ENCODE peak calls at places on chromosomes 5 and 9, in five cellular contexts. One of them, this sample, is unnamed.

GRCh38 chr5:180070726-180071417 is 687 bp downstream of the RNF130 start:
- DNase-seq in astrocyte: peak; percentile 55
- DNase-seq in prostate gland: peak; percentile 37
- DNase-seq in HCT116: no peak
- DNase-seq in heart right ventricle: peak; percentile 61
- DNase-seq in this sample: no peak

GRCh38 chr5:83473344-83474169 is 2.0 kb downstream of the VCAN start:
- DNase-seq in astrocyte: peak; percentile 97
- DNase-seq in heart right ventricle: peak; percentile 84
- DNase-seq in prostate gland: peak; percentile 65
- DNase-seq in HCT116: peak; percentile 86
- DNase-seq in this sample: peak; percentile 26

GRCh38 chr9:77897292-77897691 is 134.3 kb downstream of the GNAQ start:
- DNase-seq in astrocyte: no peak
- DNase-seq in HCT116: no peak
- DNase-seq in heart right ventricle: no peak
- DNase-seq in prostate gland: no peak
- DNase-seq in this sample: no peak

GRCh38 chr9:85038824-85039540 is 369.5 kb downstream of the NTRK2 start:
- DNase-seq in astrocyte: peak; percentile 73
- DNase-seq in prostate gland: no peak
- DNase-seq in heart right ventricle: no peak
- DNase-seq in HCT116: no peak
- DNase-seq in this sample: no peak

GRCh38 chr5:143187495-143187894 is 216.0 kb downstream of the NR3C1 start:
- DNase-seq in heart right ventricle: no peak
- DNase-seq in astrocyte: no peak
- DNase-seq in HCT116: no peak
- DNase-seq in prostate gland: no peak
- DNase-seq in this sample: no peak

GRCh38 chr5:68839019-68839552 is 254.7 kb upstream of the SLC30A5 start:
- DNase-seq in HCT116: no peak
- DNase-seq in prostate gland: peak; percentile 26
- DNase-seq in astrocyte: no peak
- DNase-seq in heart right ventricle: no peak
- DNase-seq in this sample: no peak

GRCh38 chr5:15334551-15335302 is 165.3 kb upstream of the FBXL7 start:
- DNase-seq in prostate gland: no peak
- DNase-seq in HCT116: no peak
- DNase-seq in heart right ventricle: no peak
- DNase-seq in astrocyte: no peak
- DNase-seq in this sample: no peak

GRCh38 chr5:43400082-43400481 is 12.1 kb downstream of the CCL28 start:
- DNase-seq in prostate gland: no peak
- DNase-seq in heart right ventricle: no peak
- DNase-seq in astrocyte: peak; percentile 8
- DNase-seq in HCT116: no peak
- DNase-seq in this sample: no peak

GRCh38 chr9:133275105-133276000 is at the start of gene ABO:
- DNase-seq in HCT116: no peak
- DNase-seq in astrocyte: no peak
- DNase-seq in prostate gland: no peak
- DNase-seq in heart right ventricle: peak; percentile 48
- DNase-seq in this sample: no peak

GRCh38 chr5:150637245-150638052 is 3.0 kb upstream of the SYNPO start:
- DNase-seq in astrocyte: peak; percentile 95
- DNase-seq in HCT116: no peak
- DNase-seq in heart right ventricle: no peak
- DNase-seq in prostate gland: no peak
- DNase-seq in this sample: no peak

GRCh38 chr9:115913666-115914065 is 239.9 kb upstream of the PAPPA start:
- DNase-seq in HCT116: no peak
- DNase-seq in prostate gland: no peak
- DNase-seq in heart right ventricle: no peak
- DNase-seq in astrocyte: peak; percentile 52
- DNase-seq in this sample: no peak

GRCh38 chr5:66595877-66596790 is at the start of gene MAST4:
- DNase-seq in HCT116: peak; percentile 16
- DNase-seq in heart right ventricle: peak; percentile 93
- DNase-seq in prostate gland: peak; percentile 95
- DNase-seq in astrocyte: peak; percentile 85
- DNase-seq in this sample: peak; percentile 57

GRCh38 chr5:66602621-66603020 is 6.4 kb downstream of the MAST4 start:
- DNase-seq in astrocyte: no peak
- DNase-seq in HCT116: no peak
- DNase-seq in heart right ventricle: no peak
- DNase-seq in prostate gland: no peak
- DNase-seq in this sample: no peak

DNA sequence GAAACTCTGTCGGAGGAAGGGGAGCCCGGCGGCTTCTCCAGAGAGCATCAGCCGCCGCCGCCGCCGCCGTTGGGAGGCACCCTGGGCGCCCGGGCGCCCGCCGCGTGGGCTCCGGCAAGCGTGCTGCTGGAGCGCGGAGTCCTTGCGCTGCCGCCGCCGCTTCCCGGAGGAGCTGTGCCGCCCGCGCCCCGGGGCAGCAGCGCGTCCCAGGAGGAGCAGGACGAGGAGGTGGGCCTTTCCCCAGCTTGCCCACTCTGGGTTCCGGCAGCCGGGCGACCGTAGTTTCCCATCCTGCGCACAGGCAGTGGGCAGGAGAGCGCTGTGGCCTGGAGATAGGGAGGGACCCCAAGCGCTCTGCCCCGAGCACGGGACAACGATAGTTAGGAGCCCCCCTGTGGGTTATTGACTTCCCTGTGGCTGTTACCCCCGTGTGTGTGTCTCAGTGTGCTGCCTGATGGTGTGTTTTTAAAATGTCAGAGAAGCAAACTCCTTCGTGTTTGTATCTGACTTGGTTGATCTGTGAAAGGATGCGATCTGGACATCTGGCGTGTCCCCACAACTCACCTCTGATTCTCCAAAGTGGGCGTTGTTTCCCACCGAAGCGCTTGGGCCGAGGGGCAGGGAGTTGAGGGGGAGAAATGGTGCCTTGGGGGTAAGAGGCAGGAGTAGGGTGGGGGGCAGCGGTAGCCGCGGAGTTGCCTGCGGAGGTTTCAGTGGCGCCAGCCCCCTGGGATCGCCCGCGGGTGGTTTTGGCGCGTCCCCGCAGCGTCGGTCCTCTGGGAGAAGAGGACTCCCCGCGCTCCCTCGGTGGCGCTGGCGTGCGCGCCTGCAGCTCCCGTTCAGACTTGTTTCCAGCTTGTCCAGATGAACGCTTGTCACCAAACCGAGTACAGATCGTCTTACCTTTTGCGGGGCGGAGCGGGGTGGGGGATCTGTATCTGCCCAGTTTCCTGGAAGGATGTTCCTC is 881 bp downstream of the MAST4 start:
- DNase-seq in HCT116: no peak
- DNase-seq in heart right ventricle: peak; percentile 67
- DNase-seq in astrocyte: peak; percentile 25
- DNase-seq in prostate gland: peak; percentile 93
- DNase-seq in this sample: no peak
- H3K4me3 ChIP-seq in HCT116: no peak overlapping the region
- H3K4me3 ChIP-seq in heart right ventricle: peak overlapping the region; percentile 72
- H3K4me3 ChIP-seq in astrocyte: peak overlapping the region; percentile 66
- H3K4me3 ChIP-seq in prostate gland: peak overlapping the region; percentile 76
- H3K4me3 ChIP-seq in this sample: peak overlapping the region; percentile 80

GRCh38 chr9:137682431-137682991 is 63.7 kb downstream of the EHMT1 start:
- DNase-seq in heart right ventricle: no peak
- DNase-seq in HCT116: no peak
- DNase-seq in prostate gland: no peak
- DNase-seq in astrocyte: no peak
- DNase-seq in this sample: no peak
- TF ChIP-seq CTCF in heart right ventricle: no peak
- TF ChIP-seq CTCF in HCT116: no peak
- TF ChIP-seq CTCF in prostate gland: no peak
- TF ChIP-seq CTCF in astrocyte: no peak
- TF ChIP-seq CTCF in this sample: no peak

GRCh38 chr5:139759219-139759721 is 36.3 kb upstream of the PSD2 start:
- DNase-seq in prostate gland: no peak
- DNase-seq in astrocyte: no peak
- DNase-seq in HCT116: no peak
- DNase-seq in heart right ventricle: no peak
- DNase-seq in this sample: no peak

GRCh38 chr5:139752506-139753350 is 42.9 kb upstream of the PSD2 start:
- DNase-seq in astrocyte: peak; percentile 75
- DNase-seq in prostate gland: no peak
- DNase-seq in HCT116: no peak
- DNase-seq in heart right ventricle: no peak
- DNase-seq in this sample: no peak

GRCh38 chr5:139757727-139758509 is 37.7 kb upstream of the PSD2 start:
- DNase-seq in prostate gland: no peak
- DNase-seq in astrocyte: no peak
- DNase-seq in heart right ventricle: no peak
- DNase-seq in HCT116: no peak
- DNase-seq in this sample: no peak

GRCh38 chr5:139758510-139759036 is 37.0 kb upstream of the PSD2 start:
- DNase-seq in prostate gland: no peak
- DNase-seq in HCT116: no peak
- DNase-seq in heart right ventricle: no peak
- DNase-seq in astrocyte: no peak
- DNase-seq in this sample: no peak

DNA sequence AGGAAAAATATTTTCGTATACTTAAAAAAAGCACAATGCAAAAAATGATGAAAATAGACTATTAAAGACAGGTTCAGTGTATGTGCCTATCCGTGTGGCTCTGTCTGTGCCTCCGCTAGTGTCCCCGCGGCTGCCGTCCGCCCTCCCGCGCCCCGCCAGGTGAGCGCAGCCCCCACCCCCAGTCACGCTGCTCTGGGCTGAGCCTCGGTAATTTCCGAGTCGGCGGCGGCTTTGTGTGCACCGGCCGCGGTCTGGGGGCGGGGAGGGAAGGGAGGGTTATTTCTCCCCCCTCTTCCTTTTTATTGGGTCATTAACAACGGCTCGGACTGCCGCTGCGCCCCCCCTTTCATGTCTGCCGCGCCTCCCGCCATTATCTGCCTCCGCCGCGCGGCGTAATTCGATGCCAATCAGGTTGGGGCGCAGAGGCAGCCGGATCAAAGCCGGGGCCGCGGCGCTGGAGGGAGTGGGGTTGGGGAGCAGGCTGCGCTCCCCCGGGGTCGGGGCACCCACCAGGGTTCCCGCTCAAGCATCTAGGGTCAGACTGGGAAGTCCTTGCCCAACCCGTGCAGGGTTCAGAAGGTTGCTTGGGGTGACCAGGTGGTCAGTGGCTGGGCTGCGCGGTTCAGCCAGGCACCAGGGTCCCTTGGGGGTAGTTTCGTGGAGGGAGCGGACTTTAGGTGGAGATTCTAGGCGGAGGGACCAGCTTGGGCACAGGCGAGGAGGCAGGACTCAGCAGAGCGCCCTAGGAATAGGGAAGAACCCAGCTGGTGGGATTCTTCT is 39.5 kb upstream of the PSD2 start:
- DNase-seq in HCT116: no peak
- DNase-seq in astrocyte: no peak
- DNase-seq in heart right ventricle: no peak
- DNase-seq in prostate gland: no peak
- DNase-seq in this sample: no peak
- H3K4me3 ChIP-seq in HCT116: peak overlapping the region; percentile 46
- H3K4me3 ChIP-seq in astrocyte: no peak overlapping the region
- H3K4me3 ChIP-seq in heart right ventricle: peak overlapping the region; percentile 22
- H3K4me3 ChIP-seq in prostate gland: no peak overlapping the region
- H3K4me3 ChIP-seq in this sample: no peak overlapping the region

DNA sequence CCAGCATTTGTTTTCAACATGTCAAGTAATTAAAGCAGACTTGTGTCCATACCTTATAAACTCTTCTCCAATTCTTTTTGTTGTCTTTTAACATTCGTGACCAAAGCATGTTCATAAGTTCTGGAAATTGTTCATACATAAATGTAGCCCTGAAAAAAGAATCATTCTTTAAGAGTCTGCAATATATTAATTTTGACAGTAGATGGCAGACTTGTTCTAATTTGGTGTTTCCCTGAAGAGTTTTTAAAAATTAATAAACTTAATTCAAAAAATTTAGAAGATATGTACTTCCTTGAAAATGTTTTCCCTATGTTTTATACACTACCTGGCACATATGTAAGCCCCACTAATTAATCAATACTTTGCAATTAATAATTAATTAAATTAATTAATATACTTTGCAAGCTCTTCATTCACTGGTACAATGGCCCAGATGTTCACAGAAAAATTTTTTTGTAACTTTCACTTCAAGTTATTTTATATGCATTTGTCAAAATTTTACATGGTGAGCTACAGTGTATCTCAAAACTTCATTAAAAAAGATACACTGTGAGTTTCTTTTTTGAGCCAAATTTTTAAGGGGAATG is 42.2 kb downstream of the CLINT1 start:
- DNase-seq in prostate gland: no peak
- DNase-seq in HCT116: no peak
- DNase-seq in astrocyte: no peak
- DNase-seq in heart right ventricle: no peak
- DNase-seq in this sample: no peak
- TF ChIP-seq CTCF in prostate gland: peak; percentile 48
- TF ChIP-seq CTCF in HCT116: peak; percentile 50
- TF ChIP-seq CTCF in astrocyte: peak; percentile 36
- TF ChIP-seq CTCF in heart right ventricle: peak; percentile 77
- TF ChIP-seq CTCF in this sample: no peak

GRCh38 chr9:126683698-126684044 is 69.9 kb downstream of the LMX1B start:
- DNase-seq in HCT116: no peak
- DNase-seq in heart right ventricle: no peak
- DNase-seq in prostate gland: no peak
- DNase-seq in astrocyte: no peak
- DNase-seq in this sample: no peak
- H3K4me3 ChIP-seq in HCT116: no peak overlapping the region
- H3K4me3 ChIP-seq in heart right ventricle: no peak overlapping the region
- H3K4me3 ChIP-seq in prostate gland: no peak overlapping the region
- H3K4me3 ChIP-seq in astrocyte: no peak overlapping the region
- H3K4me3 ChIP-seq in this sample: no peak overlapping the region

This sample was measured in GM12864.